ENCODE peak calls at places on chromosomes 16 and 17, in seven cellular contexts. V is endothelial cell; W is astrocyte of the cerebellum; G is OCI-LY7; X is tibial artery; N is CD4-positive, alpha-beta T cell; R is HL-60. S is an unnamed sample.

GRCh38 chr17:28478940-28479615 is 5.6 kb downstream of the SLC13A2 start:
- DNase-seq in X (no peak), V (no peak), G (no peak), W (no peak), N (no peak), R (peak), S (no peak)

GRCh38 chr17:38425744-38426143 is 2.5 kb upstream of the ARHGAP23 start:
- DNase-seq in W (no peak), N (no peak), V (peak), G (no peak), R (no peak), X (no peak), S (no peak)

GRCh38 chr17:80783971-80784370 is 207.7 kb upstream of the CHMP6 start:
- DNase-seq in W (peak), R (no peak), G (no peak), N (no peak), X (no peak), V (no peak), S (no peak)

GRCh38 chr17:1123397-1124237 is 56.2 kb downstream of the ABR start:
- DNase-seq in G (peak), N (no peak), X (no peak), V (no peak), R (no peak), W (no peak), S (no peak)

GRCh38 chr16:51723016-51723724 is 572.1 kb upstream of the SALL1 start:
- DNase-seq in X (no peak), V (no peak), W (no peak), N (no peak), G (no peak), R (no peak), S (no peak)

GRCh38 chr17:55160501-55160900 is 104.3 kb upstream of the HLF start:
- DNase-seq in W (no peak), N (no peak), G (no peak), R (no peak), X (no peak), V (no peak), S (no peak)

GRCh38 chr17:43832168-43832975 is 574 bp downstream of the MPP3 start:
- DNase-seq in W (no peak), R (no peak), X (peak), V (peak), N (no peak), G (no peak), S (no peak)

GRCh38 chr17:1730345-1731193 is 6.1 kb downstream of the WDR81 start:
- DNase-seq in R (peak), V (no peak), X (peak), N (no peak), G (no peak), W (peak), S (no peak)

GRCh38 chr17:57337390-57337789 is 81.1 kb downstream of the MSI2 start:
- DNase-seq in W (no peak), R (no peak), X (no peak), G (no peak), V (no peak), N (no peak), S (no peak)

GRCh38 chr16:894841-895240 is 75.9 kb downstream of the LMF1 start:
- DNase-seq in N (no peak), W (no peak), G (no peak), X (no peak), R (no peak), V (peak), S (no peak)
- TF ChIP-seq CTCF in N (no peak), W (no peak), G (peak), X (no peak), R (no peak), V (peak), S (no peak)

GRCh38 chr16:73057369-73058210 is 9.7 kb upstream of the ZFHX3 start:
- DNase-seq in X (peak), V (peak), N (no peak), R (no peak), W (no peak), G (peak), S (peak)
- TF ChIP-seq CTCF in X (no peak), V (no peak), N (no peak), R (no peak), W (peak), G (peak), S (peak)

DNA sequence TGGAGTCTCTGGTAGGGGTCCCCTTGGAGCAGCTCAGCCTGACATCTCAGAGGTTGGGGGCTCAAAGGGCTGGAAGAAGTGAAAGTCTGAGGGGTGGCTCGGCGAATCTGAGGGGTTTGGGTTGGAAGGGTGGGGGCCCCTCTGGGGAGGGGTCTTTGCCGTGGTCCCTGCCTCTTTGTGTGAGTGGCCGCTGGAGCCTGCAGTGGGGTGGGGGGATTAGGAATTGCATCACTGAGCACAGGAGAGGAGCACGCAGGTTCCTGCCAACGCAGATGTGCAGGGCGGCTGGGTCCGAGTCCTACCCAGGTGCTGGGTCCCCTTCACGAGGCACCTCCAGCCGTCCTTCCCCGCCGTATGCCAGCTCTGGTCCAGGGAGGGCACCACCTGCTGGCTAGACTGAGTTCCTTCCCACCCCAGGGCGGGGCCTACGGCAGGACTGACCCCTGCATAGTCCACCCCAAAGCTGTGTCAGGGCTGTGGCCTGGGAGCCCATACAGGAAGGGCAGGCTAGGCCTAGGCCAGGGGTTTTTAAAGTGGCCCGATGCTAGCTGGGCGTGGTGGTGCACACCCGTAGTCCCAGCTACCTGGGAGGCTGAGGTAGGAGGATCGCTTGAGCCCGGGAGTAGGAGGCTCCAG is 9.9 kb downstream of the FMNL1 start:
- DNase-seq in V (peak), N (no peak), X (no peak), R (no peak), G (peak), W (no peak), S (no peak)
- TF ChIP-seq CTCF in V (peak), N (peak), X (no peak), R (no peak), G (peak), W (peak), S (no peak)

GRCh38 chr17:18039535-18040286 is 503 bp downstream of the GID4 start:
- DNase-seq in W (no peak), N (no peak), V (peak), G (peak), R (no peak), X (no peak), S (no peak)
- TF ChIP-seq CTCF in W (no peak), N (no peak), V (no peak), G (no peak), R (no peak), X (no peak), S (no peak)

DNA sequence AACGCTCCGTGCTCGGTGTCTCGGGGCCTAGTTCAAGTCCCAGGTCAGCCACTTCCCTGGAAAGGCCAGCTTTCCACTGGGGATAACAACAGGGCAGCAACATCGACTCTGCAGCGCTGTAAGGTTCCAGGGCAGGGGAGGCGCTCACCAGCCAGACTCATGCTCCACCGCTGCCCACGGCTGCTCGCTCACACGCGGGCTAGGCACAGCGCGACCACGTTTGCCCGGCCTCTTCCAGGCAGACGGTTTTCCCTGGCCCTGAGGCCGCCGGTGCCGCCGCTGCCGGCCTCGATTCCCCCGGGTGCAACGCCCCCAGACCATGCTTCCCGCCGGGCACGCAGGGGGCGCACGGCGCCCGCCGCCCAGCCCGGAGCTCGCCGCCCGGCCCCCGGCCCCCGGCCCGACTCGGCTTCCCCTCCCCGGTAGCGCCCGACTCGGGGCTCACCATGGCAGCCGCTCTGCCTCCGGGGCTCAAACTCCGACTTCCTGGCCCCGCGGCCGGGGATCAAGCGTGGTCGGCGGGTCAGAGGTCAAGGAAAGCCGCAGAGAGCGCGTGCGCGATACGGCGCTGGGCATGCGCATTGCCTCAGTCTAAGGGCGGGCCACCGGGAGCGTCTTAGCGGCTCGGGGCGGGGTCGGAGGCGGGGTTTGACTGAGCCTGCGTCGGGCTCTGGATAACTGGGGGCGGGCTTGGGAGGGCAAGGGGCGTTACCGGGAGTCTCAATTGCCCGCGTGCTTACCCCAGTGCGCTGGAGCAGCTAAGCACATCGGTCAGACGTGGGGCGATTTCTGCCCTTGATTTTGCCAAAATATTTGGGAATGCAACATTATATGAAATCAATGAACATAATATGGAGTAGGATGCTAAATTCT is at the start of gene PAM16:
- DNase-seq in V (peak), R (peak), G (peak), W (peak), N (peak), X (peak), S (peak)
- TF ChIP-seq CTCF in V (no peak), R (no peak), G (peak), W (no peak), N (no peak), X (no peak), S (no peak)

DNA sequence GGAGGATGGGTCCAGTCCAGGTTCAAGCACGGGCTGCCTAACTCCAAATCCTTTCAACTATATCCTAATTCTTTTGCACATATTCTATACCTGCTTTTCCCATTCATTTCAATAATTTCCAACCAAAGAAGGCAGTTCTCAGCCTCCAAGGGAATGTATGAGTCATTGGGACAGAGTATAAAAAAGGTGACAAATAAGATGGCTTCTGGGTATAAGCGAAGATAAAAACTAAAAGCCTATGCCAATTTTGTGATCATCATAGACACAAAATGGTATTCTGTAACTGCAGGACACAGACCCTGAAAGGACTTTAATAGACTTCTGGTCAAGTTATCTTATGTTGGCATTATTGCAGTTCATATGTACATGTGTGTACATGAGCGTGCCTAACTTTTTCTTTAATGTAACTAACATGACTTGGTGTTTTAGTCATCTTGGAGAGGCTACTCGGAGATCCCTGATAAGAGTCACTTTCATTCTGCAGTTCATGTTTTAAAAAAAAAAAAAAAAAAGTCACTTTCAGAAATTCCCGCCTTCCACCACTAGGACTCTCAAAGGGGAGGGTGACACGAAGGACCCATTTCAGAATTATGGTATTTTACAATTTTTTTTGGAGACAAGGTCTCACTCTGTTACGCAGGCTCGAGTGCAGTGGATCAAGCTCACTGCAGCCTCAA is 17.3 kb downstream of the COG1 start:
- DNase-seq in V (no peak), R (no peak), N (no peak), W (no peak), G (no peak), X (no peak), S (no peak)
- TF ChIP-seq CTCF in V (peak), R (no peak), N (no peak), W (peak), G (peak), X (peak), S (no peak)

GRCh38 chr16:65660390-65660789 is 538.5 kb upstream of the CDH11 start:
- DNase-seq in V (no peak), N (no peak), G (no peak), W (no peak), R (no peak), X (no peak), S (no peak)
- TF ChIP-seq CTCF in V (no peak), N (no peak), G (no peak), W (no peak), R (no peak), X (no peak), S (no peak)

S was measured in GM13976.